ENCODE peak calls at places on chromosomes 4 and X, in eight cellular contexts. One of them, this sample, is unnamed.

GRCh38 chr4:1244081-1244977 is 4.6 kb downstream of the CTBP1 start:
- DNase-seq in MV-4-11: no peak
- DNase-seq in amygdala: no peak
- DNase-seq in NCI-H1092: no peak
- DNase-seq in activated CD4-positive, CD25-positive, alpha-beta regulatory T cell treated with anti-CD3 and anti-CD28 coated beads, Interleukin-2, amount 50 U/mL, for 72 hours: peak
- DNase-seq in posterior vena cava: peak
- DNase-seq in foreskin fibroblast: no peak
- DNase-seq in sciatic nerve: peak
- DNase-seq in this sample: no peak

GRCh38 chrX:108285361-108285760 is 152.9 kb downstream of the COL4A6 start:
- DNase-seq in MV-4-11: no peak
- DNase-seq in amygdala: no peak
- DNase-seq in NCI-H1092: no peak
- DNase-seq in activated CD4-positive, CD25-positive, alpha-beta regulatory T cell treated with anti-CD3 and anti-CD28 coated beads, Interleukin-2, amount 50 U/mL, for 72 hours: no peak
- DNase-seq in posterior vena cava: no peak
- DNase-seq in foreskin fibroblast: no peak
- DNase-seq in sciatic nerve: no peak
- DNase-seq in this sample: no peak

GRCh38 chrX:43551590-43551989 is 104.5 kb upstream of the MAOA start:
- DNase-seq in MV-4-11: no peak
- DNase-seq in amygdala: no peak
- DNase-seq in NCI-H1092: no peak
- DNase-seq in activated CD4-positive, CD25-positive, alpha-beta regulatory T cell treated with anti-CD3 and anti-CD28 coated beads, Interleukin-2, amount 50 U/mL, for 72 hours: no peak
- DNase-seq in posterior vena cava: no peak
- DNase-seq in foreskin fibroblast: no peak
- DNase-seq in sciatic nerve: no peak
- DNase-seq in this sample: no peak

GRCh38 chr4:23706972-23707676 is 182.7 kb downstream of the PPARGC1A start:
- DNase-seq in MV-4-11: no peak
- DNase-seq in amygdala: no peak
- DNase-seq in NCI-H1092: no peak
- DNase-seq in activated CD4-positive, CD25-positive, alpha-beta regulatory T cell treated with anti-CD3 and anti-CD28 coated beads, Interleukin-2, amount 50 U/mL, for 72 hours: no peak
- DNase-seq in posterior vena cava: no peak
- DNase-seq in foreskin fibroblast: no peak
- DNase-seq in sciatic nerve: no peak
- DNase-seq in this sample: no peak

GRCh38 chr4:60463846-60464502 is 736.2 kb upstream of the ADGRL3 start:
- DNase-seq in MV-4-11: no peak
- DNase-seq in amygdala: no peak
- DNase-seq in NCI-H1092: no peak
- DNase-seq in activated CD4-positive, CD25-positive, alpha-beta regulatory T cell treated with anti-CD3 and anti-CD28 coated beads, Interleukin-2, amount 50 U/mL, for 72 hours: no peak
- DNase-seq in posterior vena cava: no peak
- DNase-seq in foreskin fibroblast: no peak
- DNase-seq in sciatic nerve: no peak
- DNase-seq in this sample: peak

GRCh38 chrX:40039887-40040286 is 57.9 kb downstream of the BCOR start:
- DNase-seq in MV-4-11: no peak
- DNase-seq in amygdala: no peak
- DNase-seq in NCI-H1092: no peak
- DNase-seq in activated CD4-positive, CD25-positive, alpha-beta regulatory T cell treated with anti-CD3 and anti-CD28 coated beads, Interleukin-2, amount 50 U/mL, for 72 hours: no peak
- DNase-seq in posterior vena cava: no peak
- DNase-seq in foreskin fibroblast: no peak
- DNase-seq in sciatic nerve: no peak
- DNase-seq in this sample: no peak

GRCh38 chrX:31708116-31708515 is 636.3 kb upstream of the FTHL17 start:
- DNase-seq in MV-4-11: no peak
- DNase-seq in amygdala: no peak
- DNase-seq in NCI-H1092: no peak
- DNase-seq in activated CD4-positive, CD25-positive, alpha-beta regulatory T cell treated with anti-CD3 and anti-CD28 coated beads, Interleukin-2, amount 50 U/mL, for 72 hours: no peak
- DNase-seq in posterior vena cava: no peak
- DNase-seq in foreskin fibroblast: no peak
- DNase-seq in sciatic nerve: no peak
- DNase-seq in this sample: no peak

GRCh38 chrX:120755066-120755846 is 120.4 kb downstream of the CT47B1 start:
- DNase-seq in MV-4-11: peak
- DNase-seq in amygdala: no peak
- DNase-seq in NCI-H1092: peak
- DNase-seq in activated CD4-positive, CD25-positive, alpha-beta regulatory T cell treated with anti-CD3 and anti-CD28 coated beads, Interleukin-2, amount 50 U/mL, for 72 hours: no peak
- DNase-seq in posterior vena cava: no peak
- DNase-seq in foreskin fibroblast: no peak
- DNase-seq in sciatic nerve: no peak
- DNase-seq in this sample: no peak

GRCh38 chr4:168769416-168769815 is 240.6 kb downstream of the CBR4 start:
- DNase-seq in MV-4-11: no peak
- DNase-seq in amygdala: no peak
- DNase-seq in NCI-H1092: no peak
- DNase-seq in activated CD4-positive, CD25-positive, alpha-beta regulatory T cell treated with anti-CD3 and anti-CD28 coated beads, Interleukin-2, amount 50 U/mL, for 72 hours: no peak
- DNase-seq in posterior vena cava: no peak
- DNase-seq in foreskin fibroblast: peak
- DNase-seq in sciatic nerve: no peak
- DNase-seq in this sample: no peak

GRCh38 chr4:10582059-10582686 is 102.4 kb downstream of the CLNK start:
- DNase-seq in MV-4-11: no peak
- DNase-seq in amygdala: no peak
- DNase-seq in NCI-H1092: peak
- DNase-seq in activated CD4-positive, CD25-positive, alpha-beta regulatory T cell treated with anti-CD3 and anti-CD28 coated beads, Interleukin-2, amount 50 U/mL, for 72 hours: no peak
- DNase-seq in posterior vena cava: no peak
- DNase-seq in foreskin fibroblast: peak
- DNase-seq in sciatic nerve: peak
- DNase-seq in this sample: peak

GRCh38 chr4:140088317-140088967 is 65.5 kb downstream of the MAML3 start:
- DNase-seq in MV-4-11: no peak
- DNase-seq in amygdala: no peak
- DNase-seq in NCI-H1092: no peak
- DNase-seq in activated CD4-positive, CD25-positive, alpha-beta regulatory T cell treated with anti-CD3 and anti-CD28 coated beads, Interleukin-2, amount 50 U/mL, for 72 hours: no peak
- DNase-seq in posterior vena cava: no peak
- DNase-seq in foreskin fibroblast: no peak
- DNase-seq in sciatic nerve: no peak
- DNase-seq in this sample: no peak

GRCh38 chr4:56372774-56373173 is 14.5 kb downstream of the AASDH start:
- DNase-seq in MV-4-11: no peak
- DNase-seq in amygdala: no peak
- DNase-seq in NCI-H1092: no peak
- DNase-seq in activated CD4-positive, CD25-positive, alpha-beta regulatory T cell treated with anti-CD3 and anti-CD28 coated beads, Interleukin-2, amount 50 U/mL, for 72 hours: no peak
- DNase-seq in posterior vena cava: no peak
- DNase-seq in foreskin fibroblast: no peak
- DNase-seq in sciatic nerve: no peak
- DNase-seq in this sample: no peak

GRCh38 chrX:139929876-139930275 is 3.0 kb downstream of the ATP11C start:
- DNase-seq in MV-4-11: no peak
- DNase-seq in amygdala: no peak
- DNase-seq in NCI-H1092: no peak
- DNase-seq in activated CD4-positive, CD25-positive, alpha-beta regulatory T cell treated with anti-CD3 and anti-CD28 coated beads, Interleukin-2, amount 50 U/mL, for 72 hours: no peak
- DNase-seq in posterior vena cava: no peak
- DNase-seq in foreskin fibroblast: no peak
- DNase-seq in sciatic nerve: no peak
- DNase-seq in this sample: peak

GRCh38 chr4:96524311-96524875 is 684.5 kb downstream of the PDHA2 start:
- DNase-seq in MV-4-11: no peak
- DNase-seq in amygdala: no peak
- DNase-seq in NCI-H1092: no peak
- DNase-seq in activated CD4-positive, CD25-positive, alpha-beta regulatory T cell treated with anti-CD3 and anti-CD28 coated beads, Interleukin-2, amount 50 U/mL, for 72 hours: no peak
- DNase-seq in posterior vena cava: no peak
- DNase-seq in foreskin fibroblast: no peak
- DNase-seq in sciatic nerve: no peak
- DNase-seq in this sample: no peak

GRCh38 chr4:119729815-119730643 is 101.4 kb upstream of the PDE5A start:
- DNase-seq in MV-4-11: no peak
- DNase-seq in amygdala: no peak
- DNase-seq in NCI-H1092: no peak
- DNase-seq in activated CD4-positive, CD25-positive, alpha-beta regulatory T cell treated with anti-CD3 and anti-CD28 coated beads, Interleukin-2, amount 50 U/mL, for 72 hours: no peak
- DNase-seq in posterior vena cava: no peak
- DNase-seq in foreskin fibroblast: peak
- DNase-seq in sciatic nerve: no peak
- DNase-seq in this sample: no peak

GRCh38 chr4:185101354-185101890 is 41.6 kb upstream of the SLC25A4 start:
- DNase-seq in MV-4-11: peak
- DNase-seq in amygdala: no peak
- DNase-seq in NCI-H1092: no peak
- DNase-seq in activated CD4-positive, CD25-positive, alpha-beta regulatory T cell treated with anti-CD3 and anti-CD28 coated beads, Interleukin-2, amount 50 U/mL, for 72 hours: no peak
- DNase-seq in posterior vena cava: no peak
- DNase-seq in foreskin fibroblast: no peak
- DNase-seq in sciatic nerve: no peak
- DNase-seq in this sample: no peak

GRCh38 chrX:11929476-11929875 is 171.4 kb downstream of the MSL3 start:
- DNase-seq in MV-4-11: no peak
- DNase-seq in amygdala: no peak
- DNase-seq in NCI-H1092: no peak
- DNase-seq in activated CD4-positive, CD25-positive, alpha-beta regulatory T cell treated with anti-CD3 and anti-CD28 coated beads, Interleukin-2, amount 50 U/mL, for 72 hours: no peak
- DNase-seq in posterior vena cava: no peak
- DNase-seq in foreskin fibroblast: no peak
- DNase-seq in sciatic nerve: no peak
- DNase-seq in this sample: no peak

GRCh38 chrX:57103489-57103888 is 17.9 kb downstream of the SPIN2B start:
- DNase-seq in MV-4-11: peak
- DNase-seq in amygdala: no peak
- DNase-seq in NCI-H1092: no peak
- DNase-seq in activated CD4-positive, CD25-positive, alpha-beta regulatory T cell treated with anti-CD3 and anti-CD28 coated beads, Interleukin-2, amount 50 U/mL, for 72 hours: no peak
- DNase-seq in posterior vena cava: no peak
- DNase-seq in foreskin fibroblast: no peak
- DNase-seq in sciatic nerve: no peak
- DNase-seq in this sample: no peak

GRCh38 chr4:158162637-158163036 is 10.2 kb downstream of the GASK1B start:
- DNase-seq in MV-4-11: no peak
- DNase-seq in amygdala: no peak
- DNase-seq in NCI-H1092: no peak
- DNase-seq in activated CD4-positive, CD25-positive, alpha-beta regulatory T cell treated with anti-CD3 and anti-CD28 coated beads, Interleukin-2, amount 50 U/mL, for 72 hours: no peak
- DNase-seq in posterior vena cava: no peak
- DNase-seq in foreskin fibroblast: no peak
- DNase-seq in sciatic nerve: no peak
- DNase-seq in this sample: peak

GRCh38 chr4:14787894-14788293 is 214.4 kb upstream of the CPEB2 start:
- DNase-seq in MV-4-11: peak
- DNase-seq in amygdala: no peak
- DNase-seq in NCI-H1092: no peak
- DNase-seq in activated CD4-positive, CD25-positive, alpha-beta regulatory T cell treated with anti-CD3 and anti-CD28 coated beads, Interleukin-2, amount 50 U/mL, for 72 hours: no peak
- DNase-seq in posterior vena cava: no peak
- DNase-seq in foreskin fibroblast: no peak
- DNase-seq in sciatic nerve: no peak
- DNase-seq in this sample: no peak

GRCh38 chr4:122481766-122482405 is 25.4 kb upstream of the IL2 start:
- DNase-seq in MV-4-11: no peak
- DNase-seq in amygdala: no peak
- DNase-seq in NCI-H1092: no peak
- DNase-seq in activated CD4-positive, CD25-positive, alpha-beta regulatory T cell treated with anti-CD3 and anti-CD28 coated beads, Interleukin-2, amount 50 U/mL, for 72 hours: no peak
- DNase-seq in posterior vena cava: no peak
- DNase-seq in foreskin fibroblast: peak
- DNase-seq in sciatic nerve: no peak
- DNase-seq in this sample: no peak

GRCh38 chr4:78513411-78513975 is 38.1 kb upstream of the ANXA3 start:
- DNase-seq in MV-4-11: no peak
- DNase-seq in amygdala: no peak
- DNase-seq in NCI-H1092: no peak
- DNase-seq in activated CD4-positive, CD25-positive, alpha-beta regulatory T cell treated with anti-CD3 and anti-CD28 coated beads, Interleukin-2, amount 50 U/mL, for 72 hours: no peak
- DNase-seq in posterior vena cava: no peak
- DNase-seq in foreskin fibroblast: no peak
- DNase-seq in sciatic nerve: no peak
- DNase-seq in this sample: no peak

GRCh38 chr4:150867148-150867547 is 147.9 kb downstream of the LRBA start:
- DNase-seq in MV-4-11: peak
- DNase-seq in amygdala: no peak
- DNase-seq in NCI-H1092: peak
- DNase-seq in activated CD4-positive, CD25-positive, alpha-beta regulatory T cell treated with anti-CD3 and anti-CD28 coated beads, Interleukin-2, amount 50 U/mL, for 72 hours: no peak
- DNase-seq in posterior vena cava: no peak
- DNase-seq in foreskin fibroblast: peak
- DNase-seq in sciatic nerve: no peak
- DNase-seq in this sample: peak

GRCh38 chrX:140050906-140051305 is 85.6 kb upstream of the CXorf66 start:
- DNase-seq in MV-4-11: no peak
- DNase-seq in amygdala: no peak
- DNase-seq in NCI-H1092: no peak
- DNase-seq in activated CD4-positive, CD25-positive, alpha-beta regulatory T cell treated with anti-CD3 and anti-CD28 coated beads, Interleukin-2, amount 50 U/mL, for 72 hours: no peak
- DNase-seq in posterior vena cava: no peak
- DNase-seq in foreskin fibroblast: no peak
- DNase-seq in sciatic nerve: no peak
- DNase-seq in this sample: peak

GRCh38 chrX:140765043-140765784 is 55.7 kb downstream of the LINC00632 start:
- DNase-seq in MV-4-11: no peak
- DNase-seq in amygdala: no peak
- DNase-seq in NCI-H1092: no peak
- DNase-seq in activated CD4-positive, CD25-positive, alpha-beta regulatory T cell treated with anti-CD3 and anti-CD28 coated beads, Interleukin-2, amount 50 U/mL, for 72 hours: no peak
- DNase-seq in posterior vena cava: no peak
- DNase-seq in foreskin fibroblast: peak
- DNase-seq in sciatic nerve: no peak
- DNase-seq in this sample: peak

GRCh38 chrX:106917830-106918500 is 2.2 kb upstream of the CLDN2 start:
- DNase-seq in MV-4-11: no peak
- DNase-seq in amygdala: no peak
- DNase-seq in NCI-H1092: no peak
- DNase-seq in activated CD4-positive, CD25-positive, alpha-beta regulatory T cell treated with anti-CD3 and anti-CD28 coated beads, Interleukin-2, amount 50 U/mL, for 72 hours: no peak
- DNase-seq in posterior vena cava: no peak
- DNase-seq in foreskin fibroblast: peak
- DNase-seq in sciatic nerve: no peak
- DNase-seq in this sample: no peak

GRCh38 chrX:68710870-68711576 is 63.6 kb downstream of the STARD8 start:
- DNase-seq in MV-4-11: peak
- DNase-seq in amygdala: no peak
- DNase-seq in NCI-H1092: no peak
- DNase-seq in activated CD4-positive, CD25-positive, alpha-beta regulatory T cell treated with anti-CD3 and anti-CD28 coated beads, Interleukin-2, amount 50 U/mL, for 72 hours: no peak
- DNase-seq in posterior vena cava: no peak
- DNase-seq in foreskin fibroblast: no peak
- DNase-seq in sciatic nerve: no peak
- DNase-seq in this sample: peak

GRCh38 chrX:41895826-41896225 is 27.5 kb downstream of the CASK start:
- DNase-seq in MV-4-11: peak
- DNase-seq in amygdala: no peak
- DNase-seq in NCI-H1092: no peak
- DNase-seq in activated CD4-positive, CD25-positive, alpha-beta regulatory T cell treated with anti-CD3 and anti-CD28 coated beads, Interleukin-2, amount 50 U/mL, for 72 hours: no peak
- DNase-seq in posterior vena cava: no peak
- DNase-seq in foreskin fibroblast: no peak
- DNase-seq in sciatic nerve: no peak
- DNase-seq in this sample: no peak

GRCh38 chr4:9771069-9771468 is 10.4 kb upstream of the DRD5 start:
- DNase-seq in MV-4-11: peak
- DNase-seq in amygdala: no peak
- DNase-seq in NCI-H1092: no peak
- DNase-seq in activated CD4-positive, CD25-positive, alpha-beta regulatory T cell treated with anti-CD3 and anti-CD28 coated beads, Interleukin-2, amount 50 U/mL, for 72 hours: no peak
- DNase-seq in posterior vena cava: no peak
- DNase-seq in foreskin fibroblast: no peak
- DNase-seq in sciatic nerve: no peak
- DNase-seq in this sample: no peak

GRCh38 chr4:100372432-100372831 is 145.4 kb downstream of the EMCN start:
- DNase-seq in MV-4-11: no peak
- DNase-seq in amygdala: no peak
- DNase-seq in NCI-H1092: no peak
- DNase-seq in activated CD4-positive, CD25-positive, alpha-beta regulatory T cell treated with anti-CD3 and anti-CD28 coated beads, Interleukin-2, amount 50 U/mL, for 72 hours: no peak
- DNase-seq in posterior vena cava: no peak
- DNase-seq in foreskin fibroblast: no peak
- DNase-seq in sciatic nerve: no peak
- DNase-seq in this sample: no peak

GRCh38 chr4:164482092-164482404 is 271.9 kb upstream of the SMIM31 start:
- DNase-seq in MV-4-11: no peak
- DNase-seq in amygdala: no peak
- DNase-seq in NCI-H1092: no peak
- DNase-seq in activated CD4-positive, CD25-positive, alpha-beta regulatory T cell treated with anti-CD3 and anti-CD28 coated beads, Interleukin-2, amount 50 U/mL, for 72 hours: no peak
- DNase-seq in posterior vena cava: no peak
- DNase-seq in foreskin fibroblast: no peak
- DNase-seq in sciatic nerve: no peak
- DNase-seq in this sample: no peak

GRCh38 chrX:9560219-9560618 is 95.4 kb downstream of the TBL1X start:
- DNase-seq in MV-4-11: no peak
- DNase-seq in amygdala: no peak
- DNase-seq in NCI-H1092: no peak
- DNase-seq in activated CD4-positive, CD25-positive, alpha-beta regulatory T cell treated with anti-CD3 and anti-CD28 coated beads, Interleukin-2, amount 50 U/mL, for 72 hours: no peak
- DNase-seq in posterior vena cava: no peak
- DNase-seq in foreskin fibroblast: no peak
- DNase-seq in sciatic nerve: no peak
- DNase-seq in this sample: no peak

GRCh38 chr4:188400456-188400855 is 261.2 kb downstream of the TRIML1 start:
- DNase-seq in MV-4-11: no peak
- DNase-seq in amygdala: no peak
- DNase-seq in NCI-H1092: no peak
- DNase-seq in activated CD4-positive, CD25-positive, alpha-beta regulatory T cell treated with anti-CD3 and anti-CD28 coated beads, Interleukin-2, amount 50 U/mL, for 72 hours: no peak
- DNase-seq in posterior vena cava: no peak
- DNase-seq in foreskin fibroblast: no peak
- DNase-seq in sciatic nerve: no peak
- DNase-seq in this sample: no peak

GRCh38 chrX:88991583-88992132 is 244.6 kb downstream of the CPXCR1 start:
- DNase-seq in MV-4-11: no peak
- DNase-seq in amygdala: no peak
- DNase-seq in NCI-H1092: no peak
- DNase-seq in activated CD4-positive, CD25-positive, alpha-beta regulatory T cell treated with anti-CD3 and anti-CD28 coated beads, Interleukin-2, amount 50 U/mL, for 72 hours: no peak
- DNase-seq in posterior vena cava: no peak
- DNase-seq in foreskin fibroblast: no peak
- DNase-seq in sciatic nerve: no peak
- DNase-seq in this sample: no peak